ENCODE peak calls at places on chromosomes 11 and 22, in eight cellular contexts. O, J, F, Z, S, C, H and L are unnamed samples.
A peak's percentile ranks its signal among the peaks of the same experiment; 100 is the strongest.

GRCh38 chr11:13126430-13126829 is 117.3 kb downstream of the RASSF10 start:
- DNase-seq in F (peak; percentile 98), H (no peak), J (no peak), O (no peak), C (no peak), S (no peak), Z (no peak), L (no peak)

GRCh38 chr11:13291794-13292193 is 14.2 kb downstream of the BMAL1 start:
- DNase-seq in O (no peak), C (no peak), Z (no peak), J (no peak), S (no peak), F (no peak), H (no peak), L (no peak)

GRCh38 chr11:123536690-123537437 is 106.8 kb downstream of the GRAMD1B start:
- DNase-seq in F (peak; percentile 54), C (no peak), O (peak; percentile 52), J (no peak), S (no peak), Z (no peak), H (no peak), L (peak; percentile 14)

GRCh38 chr11:111797145-111797581 is 31.0 kb upstream of the PPP2R1B start:
- DNase-seq in Z (no peak), H (peak; percentile 42), O (no peak), J (no peak), C (peak; percentile 75), F (peak; percentile 88), S (peak; percentile 47), L (no peak)

GRCh38 chr22:43234299-43234988 is 47.5 kb upstream of the TTLL12 start:
- DNase-seq in C (no peak), J (peak; percentile 57), Z (no peak), S (no peak), O (no peak), F (no peak), H (no peak), L (no peak)

GRCh38 chr22:40808018-40808841 is 10.9 kb downstream of the SLC25A17 start:
- DNase-seq in C (no peak), O (no peak), H (no peak), Z (no peak), S (no peak), F (no peak), J (no peak), L (no peak)

GRCh38 chr11:2446590-2447252 is 1.9 kb downstream of the KCNQ1 start:
- DNase-seq in J (peak; percentile 30), Z (no peak), F (no peak), C (peak; percentile 64), S (no peak), H (no peak), O (no peak), L (no peak)

GRCh38 chr11:83759148-83759547 is 473.0 kb upstream of the CCDC90B start:
- DNase-seq in O (peak; percentile 8), S (no peak), J (no peak), Z (no peak), F (no peak), C (no peak), H (no peak), L (no peak)

GRCh38 chr11:68610452-68611116 is 73.8 kb upstream of the GAL start:
- DNase-seq in F (no peak), O (peak; percentile 38), S (no peak), Z (no peak), C (no peak), J (peak; percentile 67), H (no peak), L (peak; percentile 43)

GRCh38 chr11:74135516-74135840 is 35.3 kb downstream of the C2CD3 start:
- DNase-seq in F (no peak), J (no peak), S (no peak), C (no peak), O (no peak), Z (no peak), H (no peak), L (no peak)

GRCh38 chr11:27292642-27293020 is 70.4 kb downstream of the CCDC34 start:
- DNase-seq in F (no peak), J (no peak), Z (no peak), S (no peak), C (no peak), O (no peak), H (no peak), L (no peak)

GRCh38 chr22:27348634-27349033 is 452.9 kb downstream of the MN1 start:
- DNase-seq in F (no peak), C (no peak), H (no peak), S (no peak), Z (no peak), J (no peak), O (no peak), L (no peak)

GRCh38 chr22:28395920-28396447 is 283.7 kb downstream of the TTC28 start:
- DNase-seq in F (peak; percentile 4), O (no peak), J (no peak), H (no peak), S (no peak), C (no peak), Z (no peak), L (no peak)

GRCh38 chr22:27278986-27279385 is 522.6 kb downstream of the MN1 start:
- DNase-seq in S (no peak), H (no peak), O (no peak), Z (no peak), F (peak; percentile 16), C (no peak), J (no peak), L (no peak)

GRCh38 chr11:93236741-93237675 is 39.2 kb upstream of the SLC36A4 start:
- DNase-seq in O (peak; percentile 80), S (peak; percentile 72), Z (peak; percentile 34), J (peak; percentile 51), C (peak; percentile 61), F (peak; percentile 76), H (peak; percentile 51), L (peak; percentile 60)

GRCh38 chr22:22201185-22201924 is 43.2 kb upstream of the VPREB1 start:
- DNase-seq in J (peak; percentile 63), F (peak; percentile 18), C (peak; percentile 94), S (no peak), H (peak; percentile 90), O (peak; percentile 78), Z (no peak), L (peak; percentile 49)

GRCh38 chr11:76671626-76672309 is 1.2 kb upstream of the LRRC32 start:
- DNase-seq in F (no peak), O (no peak), Z (no peak), J (no peak), H (no peak), S (no peak), C (no peak), L (no peak)
- TF ChIP-seq EZH2phosphoT487 in F (no peak), O (no peak), Z (no peak), J (no peak), H (no peak), S (no peak), C (no peak), L (no peak)

GRCh38 chr11:47551086-47551485 is 1.8 kb downstream of the CELF1 start:
- DNase-seq in F (peak; percentile 45), S (peak; percentile 36), O (peak; percentile 62), J (peak; percentile 37), Z (no peak), H (peak; percentile 60), C (peak; percentile 71), L (peak; percentile 63)
- TF ChIP-seq EZH2phosphoT487 in F (no peak), S (no peak), O (no peak), J (no peak), Z (no peak), H (no peak), C (no peak), L (no peak)

DNA sequence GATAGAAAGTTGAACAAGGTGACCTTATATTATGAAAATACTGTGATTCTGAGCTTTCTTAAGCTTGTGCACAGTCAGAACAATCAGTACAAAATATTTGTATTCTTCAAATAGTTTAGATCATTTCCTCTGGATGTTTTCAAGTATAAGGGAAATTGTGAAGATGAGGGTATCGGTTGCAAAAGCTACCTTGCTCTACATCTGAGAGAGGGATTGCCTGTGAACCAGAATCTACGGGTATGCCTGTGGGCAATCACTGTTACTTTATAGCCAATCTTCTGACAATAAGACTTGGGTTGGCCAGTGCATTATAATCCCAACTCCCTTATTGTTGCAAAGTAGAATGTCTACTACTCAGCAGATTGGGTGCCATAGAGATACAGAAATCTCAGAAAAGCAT is 90.5 kb downstream of the NTM start:
- DNase-seq in C (no peak), S (no peak), J (no peak), F (no peak), O (no peak), Z (no peak), H (no peak), L (no peak)
- TF ChIP-seq EZH2phosphoT487 in C (no peak), S (no peak), J (no peak), F (no peak), O (no peak), Z (no peak), H (no peak), L (no peak)

GRCh38 chr11:95883381-95883780 is 40.5 kb downstream of the MTMR2 start:
- DNase-seq in F (no peak), O (no peak), J (no peak), H (no peak), Z (no peak), C (no peak), S (no peak), L (no peak)

GRCh38 chr11:95888439-95888838 is 35.5 kb downstream of the MTMR2 start:
- DNase-seq in S (no peak), H (no peak), J (no peak), C (no peak), O (no peak), Z (no peak), F (no peak), L (no peak)

GRCh38 chr11:95886462-95886861 is 37.4 kb downstream of the MTMR2 start:
- DNase-seq in C (no peak), J (no peak), O (no peak), Z (no peak), S (no peak), F (peak; percentile 57), H (no peak), L (no peak)

GRCh38 chr11:95884802-95885201 is 39.1 kb downstream of the MTMR2 start:
- DNase-seq in C (no peak), J (no peak), Z (no peak), H (no peak), O (no peak), S (no peak), F (no peak), L (no peak)

GRCh38 chr11:95884364-95884763 is 39.5 kb downstream of the MTMR2 start:
- DNase-seq in C (no peak), J (no peak), S (no peak), O (no peak), F (peak; percentile 16), Z (no peak), H (no peak), L (no peak)
- TF ChIP-seq EZH2phosphoT487 in C (no peak), J (no peak), S (no peak), O (no peak), F (no peak), Z (no peak), H (no peak), L (no peak)

GRCh38 chr22:49855491-49855911 is 1.9 kb downstream of the ZBED4 start:
- DNase-seq in C (no peak), S (peak; percentile 50), F (peak; percentile 29), J (no peak), O (no peak), H (no peak), Z (no peak), L (no peak)
- TF ChIP-seq EZH2phosphoT487 in C (no peak), S (no peak), F (no peak), J (no peak), O (no peak), H (no peak), Z (no peak), L (no peak)

GRCh38 chr22:29803190-29803589 is 34.9 kb downstream of the ASCC2 start:
- DNase-seq in O (no peak), H (no peak), J (no peak), S (no peak), C (no peak), Z (no peak), F (no peak), L (no peak)
- TF ChIP-seq EZH2phosphoT487 in O (no peak), H (no peak), J (no peak), S (no peak), C (no peak), Z (no peak), F (no peak), L (no peak)